ENCODE peak calls at places on chromosomes 11 and 22, in five cellular contexts. Y is lung microvascular endothelial cell, C is iris pigment epithelial cell, L is NCI-H524 treated with DMSO at 0.1 percent for 48 hours, A is NT2/D1. E is an unnamed sample.

GRCh38 chr22:17100621-17101020 is 15.8 kb downstream of the IL17RA start:
- DNase-seq in Y (no peak), A (no peak), L (no peak), C (no peak), E (no peak)

GRCh38 chr11:126194121-126194543 is 17.3 kb downstream of the RPUSD4 start:
- DNase-seq in C (peak; percentile 45), Y (peak; percentile 73), L (no peak), A (no peak), E (peak; percentile 62)

GRCh38 chr11:102253018-102253775 is 64.1 kb upstream of the BIRC3 start:
- DNase-seq in C (no peak), A (no peak), L (no peak), Y (no peak), E (no peak)

GRCh38 chr11:126573325-126574076 is 218.0 kb downstream of the ST3GAL4 start:
- DNase-seq in Y (no peak), C (no peak), A (no peak), L (no peak), E (no peak)

GRCh38 chr11:1034456-1035295 is 1.8 kb downstream of the MUC6 start:
- DNase-seq in A (no peak), C (no peak), L (no peak), Y (no peak), E (no peak)

GRCh38 chr11:693887-694562 is 997 bp downstream of the DEAF1 start:
- DNase-seq in L (no peak), Y (no peak), A (no peak), C (no peak), E (no peak)

GRCh38 chr11:100612766-100613165 is 74.3 kb upstream of the ARHGAP42 start:
- DNase-seq in Y (no peak), A (no peak), L (no peak), C (no peak), E (no peak)

GRCh38 chr11:126647735-126648134 is 292.2 kb downstream of the ST3GAL4 start:
- DNase-seq in A (no peak), C (peak; percentile 45), L (no peak), Y (no peak), E (peak; percentile 22)

GRCh38 chr22:16973591-16974297 is 34.3 kb downstream of the GAB4 start:
- DNase-seq in C (no peak), Y (no peak), A (no peak), L (no peak), E (no peak)